ENCODE peak calls at places on chromosomes 16 and 17, in six cellular contexts. M is T-helper 17 cell, D is MV-4-11, L is hippocampal formation, K is cerebellum, Q is lung. U is an unnamed sample.

GRCh38 chr16:19833581-19833980 is 51.1 kb downstream of the GPRC5B start:
- DNase-seq in M (no peak), D (no peak), L (no peak), K (no peak), Q (no peak), U (no peak)

GRCh38 chr16:84367750-84368320 is 503 bp upstream of the ATP2C2 start:
- DNase-seq in M (no peak), D (no peak), L (no peak), K (no peak), Q (peak), U (no peak)

GRCh38 chr17:2008332-2009126 is 16.6 kb downstream of the RTN4RL1 start:
- DNase-seq in M (no peak), D (peak), L (no peak), K (no peak), Q (no peak), U (no peak)

GRCh38 chr17:14482715-14483114 is 181.8 kb downstream of the HS3ST3B1 start:
- DNase-seq in M (no peak), D (no peak), L (no peak), K (no peak), Q (no peak), U (no peak)

GRCh38 chr17:75625813-75626486 is 7.3 kb upstream of the SMIM5 start:
- DNase-seq in M (no peak), D (no peak), L (no peak), K (peak), Q (no peak), U (no peak)

GRCh38 chr17:21199311-21199710 is 14.7 kb downstream of the TMEM11 start:
- DNase-seq in M (no peak), D (peak), L (no peak), K (no peak), Q (no peak), U (no peak)

GRCh38 chr16:12801511-12802042 is 2.1 kb downstream of the CPPED1 start:
- DNase-seq in M (no peak), D (peak), L (no peak), K (no peak), Q (peak), U (peak)

GRCh38 chr17:57296231-57296630 is 39.9 kb downstream of the MSI2 start:
- DNase-seq in M (no peak), D (no peak), L (no peak), K (no peak), Q (no peak), U (no peak)

GRCh38 chr17:78861229-78861628 is 20.6 kb upstream of the USP36 start:
- DNase-seq in M (no peak), D (no peak), L (no peak), K (no peak), Q (no peak), U (no peak)